ENCODE peak calls at places on chromosomes 11 and 22, in six cellular contexts. One of them, this sample, is unnamed.

GRCh38 chr22:28981818-28982499 is 79.7 kb downstream of the C22orf31 start:
- DNase-seq in spleen: no peak
- DNase-seq in H9: no peak
- DNase-seq in cardiac muscle cell: no peak
- DNase-seq in body of pancreas: no peak
- DNase-seq in naive thymus-derived CD4-positive, alpha-beta T cell: no peak
- DNase-seq in this sample: no peak

GRCh38 chr11:104705475-104706195 is 192.6 kb downstream of the CASP12 start:
- DNase-seq in spleen: peak; percentile 74
- DNase-seq in H9: no peak
- DNase-seq in cardiac muscle cell: peak; percentile 60
- DNase-seq in body of pancreas: peak; percentile 58
- DNase-seq in naive thymus-derived CD4-positive, alpha-beta T cell: peak; percentile 87
- DNase-seq in this sample: peak; percentile 83

GRCh38 chr11:75642402-75643113 is 26.3 kb downstream of the MAP6 start:
- DNase-seq in spleen: no peak
- DNase-seq in H9: no peak
- DNase-seq in cardiac muscle cell: no peak
- DNase-seq in body of pancreas: no peak
- DNase-seq in naive thymus-derived CD4-positive, alpha-beta T cell: no peak
- DNase-seq in this sample: no peak

GRCh38 chr22:49824936-49825335 is 2.7 kb downstream of the BRD1 start:
- DNase-seq in spleen: no peak
- DNase-seq in H9: no peak
- DNase-seq in cardiac muscle cell: no peak
- DNase-seq in body of pancreas: no peak
- DNase-seq in naive thymus-derived CD4-positive, alpha-beta T cell: no peak
- DNase-seq in this sample: no peak

GRCh38 chr11:103294516-103294915 is 185.3 kb downstream of the DYNC2H1 start:
- DNase-seq in spleen: no peak
- DNase-seq in H9: no peak
- DNase-seq in cardiac muscle cell: no peak
- DNase-seq in body of pancreas: no peak
- DNase-seq in naive thymus-derived CD4-positive, alpha-beta T cell: no peak
- DNase-seq in this sample: no peak

GRCh38 chr11:71223671-71224660 is 28.4 kb downstream of the SHANK2 start:
- DNase-seq in spleen: peak; percentile 48
- DNase-seq in H9: no peak
- DNase-seq in cardiac muscle cell: no peak
- DNase-seq in body of pancreas: no peak
- DNase-seq in naive thymus-derived CD4-positive, alpha-beta T cell: no peak
- DNase-seq in this sample: no peak

GRCh38 chr11:108654994-108655631 is 9.8 kb upstream of the DDX10 start:
- DNase-seq in spleen: no peak
- DNase-seq in H9: no peak
- DNase-seq in cardiac muscle cell: peak; percentile 69
- DNase-seq in body of pancreas: peak; percentile 63
- DNase-seq in naive thymus-derived CD4-positive, alpha-beta T cell: no peak
- DNase-seq in this sample: no peak

GRCh38 chr11:69301491-69302401 is 7.8 kb downstream of the MYEOV start:
- DNase-seq in spleen: no peak
- DNase-seq in H9: no peak
- DNase-seq in cardiac muscle cell: peak; percentile 28
- DNase-seq in body of pancreas: peak; percentile 40
- DNase-seq in naive thymus-derived CD4-positive, alpha-beta T cell: no peak
- DNase-seq in this sample: no peak

GRCh38 chr11:9529333-9529648 is 44.2 kb upstream of the WEE1 start:
- DNase-seq in spleen: no peak
- DNase-seq in H9: no peak
- DNase-seq in cardiac muscle cell: peak; percentile 53
- DNase-seq in body of pancreas: peak; percentile 20
- DNase-seq in naive thymus-derived CD4-positive, alpha-beta T cell: no peak
- DNase-seq in this sample: no peak

GRCh38 chr11:829116-829945 is 1.6 kb downstream of the CRACR2B start:
- DNase-seq in spleen: peak; percentile 90
- DNase-seq in H9: peak; percentile 58
- DNase-seq in cardiac muscle cell: peak; percentile 47
- DNase-seq in body of pancreas: no peak
- DNase-seq in naive thymus-derived CD4-positive, alpha-beta T cell: no peak
- DNase-seq in this sample: no peak

GRCh38 chr11:31813242-31813960 is 2.3 kb upstream of the PAX6 start:
- DNase-seq in spleen: no peak
- DNase-seq in H9: no peak
- DNase-seq in cardiac muscle cell: no peak
- DNase-seq in body of pancreas: no peak
- DNase-seq in naive thymus-derived CD4-positive, alpha-beta T cell: no peak
- DNase-seq in this sample: no peak

GRCh38 chr11:34028407-34028804 is 23.1 kb upstream of the CAPRIN1 start:
- DNase-seq in spleen: no peak
- DNase-seq in H9: no peak
- DNase-seq in cardiac muscle cell: no peak
- DNase-seq in body of pancreas: peak; percentile 54
- DNase-seq in naive thymus-derived CD4-positive, alpha-beta T cell: no peak
- DNase-seq in this sample: no peak

GRCh38 chr22:31130873-31131272 is 8.1 kb downstream of the INPP5J start:
- DNase-seq in spleen: peak; percentile 39
- DNase-seq in H9: no peak
- DNase-seq in cardiac muscle cell: no peak
- DNase-seq in body of pancreas: peak; percentile 75
- DNase-seq in naive thymus-derived CD4-positive, alpha-beta T cell: no peak
- DNase-seq in this sample: no peak

GRCh38 chr22:36423461-36424404 is 36.0 kb upstream of the MYH9 start:
- DNase-seq in spleen: peak; percentile 75
- DNase-seq in H9: no peak
- DNase-seq in cardiac muscle cell: peak; percentile 84
- DNase-seq in body of pancreas: no peak
- DNase-seq in naive thymus-derived CD4-positive, alpha-beta T cell: no peak
- DNase-seq in this sample: no peak

GRCh38 chr22:40209945-40210485 is 32.3 kb downstream of the TNRC6B start:
- DNase-seq in spleen: no peak
- DNase-seq in H9: no peak
- DNase-seq in cardiac muscle cell: no peak
- DNase-seq in body of pancreas: no peak
- DNase-seq in naive thymus-derived CD4-positive, alpha-beta T cell: no peak
- DNase-seq in this sample: no peak

GRCh38 chr22:35733742-35734516 is 16.3 kb downstream of the APOL5 start:
- DNase-seq in spleen: no peak
- DNase-seq in H9: no peak
- DNase-seq in cardiac muscle cell: no peak
- DNase-seq in body of pancreas: peak; percentile 43
- DNase-seq in naive thymus-derived CD4-positive, alpha-beta T cell: no peak
- DNase-seq in this sample: no peak

GRCh38 chr22:32904044-32904443 is 102.5 kb downstream of the TIMP3 start:
- DNase-seq in spleen: no peak
- DNase-seq in H9: peak; percentile 55
- DNase-seq in cardiac muscle cell: peak; percentile 61
- DNase-seq in body of pancreas: peak; percentile 22
- DNase-seq in naive thymus-derived CD4-positive, alpha-beta T cell: no peak
- DNase-seq in this sample: no peak

GRCh38 chr11:74870485-74870884 is 78.4 kb downstream of the XRRA1 start:
- DNase-seq in spleen: no peak
- DNase-seq in H9: no peak
- DNase-seq in cardiac muscle cell: peak; percentile 71
- DNase-seq in body of pancreas: no peak
- DNase-seq in naive thymus-derived CD4-positive, alpha-beta T cell: no peak
- DNase-seq in this sample: no peak

GRCh38 chr22:35549338-35549737 is 8.7 kb downstream of the RASD2 start:
- DNase-seq in spleen: no peak
- DNase-seq in H9: no peak
- DNase-seq in cardiac muscle cell: no peak
- DNase-seq in body of pancreas: no peak
- DNase-seq in naive thymus-derived CD4-positive, alpha-beta T cell: no peak
- DNase-seq in this sample: no peak

GRCh38 chr11:1852271-1852877 is 510 bp upstream of the LSP1 start:
- DNase-seq in spleen: peak; percentile 86
- DNase-seq in H9: no peak
- DNase-seq in cardiac muscle cell: no peak
- DNase-seq in body of pancreas: no peak
- DNase-seq in naive thymus-derived CD4-positive, alpha-beta T cell: no peak
- DNase-seq in this sample: no peak
- H3K27me3 ChIP-seq in spleen: no peaks in the 10 kb centered on the region
- H3K27me3 ChIP-seq in H9: no peaks in the 10 kb centered on the region
- H3K27me3 ChIP-seq in cardiac muscle cell: no peaks in the 10 kb centered on the region
- H3K27me3 ChIP-seq in body of pancreas: no peaks in the 10 kb centered on the region
- H3K27me3 ChIP-seq in naive thymus-derived CD4-positive, alpha-beta T cell: no peaks in the 10 kb centered on the region
- H3K27me3 ChIP-seq in this sample: no peaks in the 10 kb centered on the region

GRCh38 chr11:14422814-14423182 is 63.8 kb upstream of the RRAS2 start:
- DNase-seq in spleen: no peak
- DNase-seq in H9: no peak
- DNase-seq in cardiac muscle cell: no peak
- DNase-seq in body of pancreas: no peak
- DNase-seq in naive thymus-derived CD4-positive, alpha-beta T cell: no peak
- DNase-seq in this sample: no peak
- H3K27ac ChIP-seq in spleen: no peak overlapping the region
- H3K27ac ChIP-seq in H9: no peak overlapping the region
- H3K27ac ChIP-seq in cardiac muscle cell: no peak overlapping the region
- H3K27ac ChIP-seq in body of pancreas: peak overlapping the region; percentile 67
- H3K27ac ChIP-seq in naive thymus-derived CD4-positive, alpha-beta T cell: no peak overlapping the region
- H3K27ac ChIP-seq in this sample: no peak overlapping the region

GRCh38 chr11:8311366-8311765 is 47.7 kb upstream of the LMO1 start:
- DNase-seq in spleen: peak; percentile 35
- DNase-seq in H9: no peak
- DNase-seq in cardiac muscle cell: no peak
- DNase-seq in body of pancreas: no peak
- DNase-seq in naive thymus-derived CD4-positive, alpha-beta T cell: no peak
- DNase-seq in this sample: no peak
- H3K27me3 ChIP-seq in spleen: no peaks in the 10 kb centered on the region
- H3K27me3 ChIP-seq in H9: no peaks in the 10 kb centered on the region
- H3K27me3 ChIP-seq in cardiac muscle cell: no peaks in the 10 kb centered on the region
- H3K27me3 ChIP-seq in body of pancreas: no peaks in the 10 kb centered on the region
- H3K27me3 ChIP-seq in naive thymus-derived CD4-positive, alpha-beta T cell: no peaks in the 10 kb centered on the region
- H3K27me3 ChIP-seq in this sample: no peaks in the 10 kb centered on the region

GRCh38 chr11:114031599-114032320 is 27.8 kb upstream of the ZBTB16 start:
- DNase-seq in spleen: no peak
- DNase-seq in H9: no peak
- DNase-seq in cardiac muscle cell: no peak
- DNase-seq in body of pancreas: no peak
- DNase-seq in naive thymus-derived CD4-positive, alpha-beta T cell: no peak
- DNase-seq in this sample: no peak

GRCh38 chr11:114025329-114025907 is 34.1 kb upstream of the ZBTB16 start:
- DNase-seq in spleen: no peak
- DNase-seq in H9: no peak
- DNase-seq in cardiac muscle cell: no peak
- DNase-seq in body of pancreas: no peak
- DNase-seq in naive thymus-derived CD4-positive, alpha-beta T cell: no peak
- DNase-seq in this sample: no peak

GRCh38 chr11:114027396-114027795 is 32.1 kb upstream of the ZBTB16 start:
- DNase-seq in spleen: no peak
- DNase-seq in H9: no peak
- DNase-seq in cardiac muscle cell: no peak
- DNase-seq in body of pancreas: no peak
- DNase-seq in naive thymus-derived CD4-positive, alpha-beta T cell: no peak
- DNase-seq in this sample: no peak

GRCh38 chr11:114026355-114026754 is 33.2 kb upstream of the ZBTB16 start:
- DNase-seq in spleen: no peak
- DNase-seq in H9: peak; percentile 62
- DNase-seq in cardiac muscle cell: peak; percentile 50
- DNase-seq in body of pancreas: no peak
- DNase-seq in naive thymus-derived CD4-positive, alpha-beta T cell: peak; percentile 7
- DNase-seq in this sample: no peak

DNA sequence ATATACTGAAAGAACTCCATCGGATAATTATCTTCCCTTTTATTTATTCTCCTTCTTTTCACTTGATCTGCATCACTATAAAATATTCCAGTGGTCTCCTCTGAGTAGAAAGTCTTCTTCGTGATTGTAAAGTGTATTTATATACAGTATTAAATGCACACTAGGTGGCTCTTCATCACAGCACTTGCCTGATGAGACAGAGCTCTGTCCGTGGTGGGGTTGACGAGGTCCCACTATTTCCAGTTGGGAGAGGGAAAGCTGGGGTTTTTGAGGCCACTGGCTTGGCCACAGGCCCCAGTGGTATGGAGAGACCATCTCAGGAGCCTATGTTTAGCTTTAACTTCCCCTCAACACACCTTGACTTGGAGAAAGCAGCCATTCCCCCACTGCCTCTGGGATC is 31.6 kb upstream of the ZBTB16 start:
- DNase-seq in spleen: no peak
- DNase-seq in H9: no peak
- DNase-seq in cardiac muscle cell: peak; percentile 29
- DNase-seq in body of pancreas: no peak
- DNase-seq in naive thymus-derived CD4-positive, alpha-beta T cell: no peak
- DNase-seq in this sample: no peak
- H3K27ac ChIP-seq in spleen: no peak overlapping the region
- H3K27ac ChIP-seq in H9: no peak overlapping the region
- H3K27ac ChIP-seq in cardiac muscle cell: no peak overlapping the region
- H3K27ac ChIP-seq in body of pancreas: no peak overlapping the region
- H3K27ac ChIP-seq in naive thymus-derived CD4-positive, alpha-beta T cell: no peak overlapping the region
- H3K27ac ChIP-seq in this sample: no peak overlapping the region

DNA sequence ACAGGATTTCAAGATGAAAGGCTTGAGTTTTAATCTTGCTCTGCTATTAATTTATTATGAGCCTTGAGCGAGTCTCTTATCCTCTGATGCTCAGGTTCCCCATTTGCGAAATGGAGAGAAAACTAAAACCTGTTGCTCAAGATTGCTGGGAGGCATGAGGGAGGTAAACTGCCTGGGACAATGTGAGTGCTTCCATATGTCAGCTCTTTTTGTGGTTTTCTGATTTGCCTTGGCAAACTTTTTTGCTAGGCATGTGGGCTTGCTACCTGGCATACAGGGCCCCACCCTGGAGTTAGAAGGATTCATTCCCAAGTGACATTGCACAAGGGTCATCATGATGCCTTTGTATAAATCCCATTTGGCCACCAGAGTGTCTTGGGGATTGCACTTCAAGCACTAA is 22.4 kb downstream of the TSPAN18 start:
- DNase-seq in spleen: no peak
- DNase-seq in H9: peak; percentile 3
- DNase-seq in cardiac muscle cell: no peak
- DNase-seq in body of pancreas: no peak
- DNase-seq in naive thymus-derived CD4-positive, alpha-beta T cell: no peak
- DNase-seq in this sample: no peak
- H3K27me3 ChIP-seq in spleen: no peaks in the 10 kb centered on the region
- H3K27me3 ChIP-seq in H9: peaks cover 3% of the 10 kb centered on the region
- H3K27me3 ChIP-seq in cardiac muscle cell: no peaks in the 10 kb centered on the region
- H3K27me3 ChIP-seq in body of pancreas: no peaks in the 10 kb centered on the region
- H3K27me3 ChIP-seq in naive thymus-derived CD4-positive, alpha-beta T cell: no peaks in the 10 kb centered on the region
- H3K27me3 ChIP-seq in this sample: no peaks in the 10 kb centered on the region

DNA sequence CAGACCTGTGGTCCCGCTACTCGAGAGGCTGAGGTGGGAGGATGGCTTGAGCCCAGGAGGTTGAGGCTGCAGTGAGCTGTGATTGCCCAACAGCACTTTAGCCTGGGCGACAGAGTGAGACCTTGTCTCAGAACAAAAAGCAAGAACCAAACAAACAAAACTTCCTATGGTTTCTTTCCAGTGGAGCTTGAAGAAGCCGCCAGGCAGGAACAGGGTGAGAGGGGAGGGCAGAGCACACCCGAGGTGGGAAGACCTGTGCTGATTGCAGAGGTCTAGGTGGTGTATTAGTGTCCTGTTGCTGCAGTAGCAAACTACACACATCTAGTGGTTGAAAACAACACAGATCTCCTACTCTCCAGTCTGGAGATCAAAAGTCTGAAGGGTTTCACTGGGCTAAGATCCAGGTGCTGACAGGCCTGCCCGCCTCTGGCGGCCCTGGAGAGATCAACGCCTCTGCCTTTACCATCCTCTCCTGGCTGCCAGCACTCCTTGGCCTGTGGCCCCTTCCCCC is 10.5 kb downstream of the ARHGEF17 start:
- DNase-seq in spleen: no peak
- DNase-seq in H9: no peak
- DNase-seq in cardiac muscle cell: peak; percentile 43
- DNase-seq in body of pancreas: no peak
- DNase-seq in naive thymus-derived CD4-positive, alpha-beta T cell: no peak
- DNase-seq in this sample: no peak
- H3K27ac ChIP-seq in spleen: peak overlapping the region; percentile 70
- H3K27ac ChIP-seq in H9: no peak overlapping the region
- H3K27ac ChIP-seq in cardiac muscle cell: no peak overlapping the region
- H3K27ac ChIP-seq in body of pancreas: peak overlapping the region; percentile 29
- H3K27ac ChIP-seq in naive thymus-derived CD4-positive, alpha-beta T cell: no peak overlapping the region
- H3K27ac ChIP-seq in this sample: no peak overlapping the region

GRCh38 chr11:44466531-44467179 is 98.8 kb upstream of the CD82 start:
- DNase-seq in spleen: no peak
- DNase-seq in H9: no peak
- DNase-seq in cardiac muscle cell: no peak
- DNase-seq in body of pancreas: no peak
- DNase-seq in naive thymus-derived CD4-positive, alpha-beta T cell: no peak
- DNase-seq in this sample: no peak
- H3K27me3 ChIP-seq in spleen: no peaks in the 10 kb centered on the region
- H3K27me3 ChIP-seq in H9: no peaks in the 10 kb centered on the region
- H3K27me3 ChIP-seq in cardiac muscle cell: no peaks in the 10 kb centered on the region
- H3K27me3 ChIP-seq in body of pancreas: no peaks in the 10 kb centered on the region
- H3K27me3 ChIP-seq in naive thymus-derived CD4-positive, alpha-beta T cell: no peaks in the 10 kb centered on the region
- H3K27me3 ChIP-seq in this sample: no peaks in the 10 kb centered on the region

This sample was measured in CD4-positive, alpha-beta memory T cell.